ENCODE peak calls at places on chromosomes 4 and X, in six cellular contexts. M is D721Med; Y is CD4-positive, alpha-beta T cell; V is coronary artery; U is epithelial cell of proximal tubule; Z is AG04450. I is an unnamed sample.

GRCh38 chrX:9062621-9063020 is 28.7 kb upstream of the FAM9B start:
- DNase-seq in V (no peak), Z (no peak), U (no peak), Y (no peak), M (no peak), I (no peak)

GRCh38 chrX:13283968-13284914 is 35.6 kb downstream of the ATXN3L start:
- DNase-seq in Y (no peak), Z (peak), V (no peak), U (peak), M (no peak), I (no peak)

GRCh38 chr4:107034091-107034698 is 1.9 kb downstream of the DKK2 start:
- DNase-seq in U (no peak), V (no peak), M (no peak), Y (no peak), Z (no peak), I (no peak)

GRCh38 chr4:186010821-186011220 is 58.1 kb upstream of the TLR3 start:
- DNase-seq in M (no peak), Z (no peak), Y (no peak), U (no peak), V (no peak), I (no peak)

GRCh38 chr4:108060686-108061321 is 71.1 kb downstream of the HADH start:
- DNase-seq in U (no peak), Z (no peak), Y (no peak), M (no peak), V (no peak), I (no peak)

GRCh38 chr4:140243345-140243753 is 89.4 kb upstream of the MAML3 start:
- DNase-seq in M (no peak), Y (peak), Z (no peak), V (no peak), U (no peak), I (peak)

GRCh38 chrX:31213941-31214340 is 142.1 kb upstream of the FTHL17 start:
- DNase-seq in Y (no peak), M (no peak), U (no peak), Z (no peak), V (no peak), I (no peak)

GRCh38 chrX:130772313-130773140 is 130.5 kb downstream of the ENOX2 start:
- DNase-seq in Z (peak), U (no peak), M (no peak), V (no peak), Y (no peak), I (no peak)

GRCh38 chrX:30635630-30636029 is 17.6 kb upstream of the GK start:
- DNase-seq in M (no peak), Y (no peak), V (no peak), Z (no peak), U (no peak), I (no peak)

GRCh38 chrX:29841750-29842149 is 373.6 kb upstream of the MAGEB2 start:
- DNase-seq in M (no peak), Y (no peak), Z (no peak), U (no peak), V (no peak), I (no peak)

GRCh38 chr4:70158576-70158975 is 4.5 kb downstream of the PRR27 start:
- DNase-seq in V (no peak), Y (no peak), M (no peak), Z (no peak), U (no peak), I (no peak)

GRCh38 chr4:7947927-7948326 is 8.3 kb upstream of the AFAP1 start:
- DNase-seq in Y (no peak), V (no peak), U (no peak), M (no peak), Z (no peak), I (no peak)

GRCh38 chr4:29058519-29058918 is 1661.7 kb upstream of the PCDH7 start:
- DNase-seq in U (no peak), Y (no peak), V (no peak), Z (no peak), M (no peak), I (no peak)

GRCh38 chr4:31692407-31692940 is 972.3 kb downstream of the PCDH7 start:
- DNase-seq in V (no peak), Y (no peak), M (no peak), U (no peak), Z (no peak), I (no peak)
- TF ChIP-seq CTCF in V (no peak), Y (no peak), M (peak), U (peak), Z (peak), I (no peak)

DNA sequence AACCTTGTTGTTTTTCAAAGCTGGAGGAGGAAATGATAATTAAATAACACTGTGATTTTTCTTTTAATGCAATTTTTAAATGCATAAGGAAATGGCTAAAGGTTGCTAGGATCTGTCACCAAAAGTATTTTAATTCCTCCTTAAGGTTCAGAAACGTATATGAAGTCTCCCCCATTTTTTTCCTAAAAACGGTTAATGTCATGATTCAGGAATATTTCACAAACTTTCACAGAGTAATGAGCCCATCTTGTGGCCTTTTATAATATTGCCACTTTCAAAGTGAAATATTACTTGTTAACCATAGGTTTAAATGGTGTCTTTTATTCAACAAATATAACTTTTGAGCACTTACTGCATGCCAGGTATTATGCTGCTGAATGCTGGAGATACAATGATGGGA is 99.5 kb upstream of the USP38 start:
- DNase-seq in M (no peak), Z (no peak), Y (no peak), U (no peak), V (no peak), I (no peak)
- TF ChIP-seq CTCF in M (peak), Z (peak), Y (no peak), U (peak), V (no peak), I (no peak)

DNA sequence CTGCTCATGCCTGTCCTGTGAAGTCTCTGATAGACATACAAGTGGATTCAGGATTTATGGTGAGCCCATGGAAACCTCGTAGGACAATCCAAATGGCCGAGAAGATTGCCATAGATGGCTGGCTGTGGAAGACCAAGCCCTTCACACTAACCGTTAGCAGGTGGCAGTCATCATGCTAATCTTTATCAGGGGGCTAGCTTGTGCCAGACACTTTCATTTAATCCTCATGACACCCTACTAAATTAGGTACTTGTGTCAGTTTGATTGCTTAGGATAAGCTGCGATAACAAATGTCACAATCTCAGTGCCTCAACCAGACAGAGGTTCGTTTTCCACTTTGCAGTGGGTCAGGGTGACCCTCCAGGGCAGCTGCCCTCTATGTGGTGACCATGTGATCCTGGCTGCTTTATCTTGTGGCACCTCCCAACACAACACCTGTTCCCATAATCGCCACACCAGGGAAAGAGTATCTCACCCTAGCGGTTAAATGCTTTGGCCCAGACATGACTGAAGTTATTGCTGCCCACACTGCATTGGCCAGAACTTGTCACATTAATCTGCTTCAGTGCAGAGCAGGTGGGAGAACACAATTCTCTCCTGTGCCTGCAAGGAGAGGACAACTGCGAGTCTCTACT is 60.8 kb downstream of the REPS2 start:
- DNase-seq in M (no peak), V (no peak), U (no peak), Y (no peak), Z (no peak), I (no peak)
- TF ChIP-seq CTCF in M (no peak), V (no peak), U (peak), Y (no peak), Z (peak), I (no peak)

GRCh38 chrX:21958187-21958586 is 17.7 kb downstream of the SMS start:
- DNase-seq in Y (no peak), U (no peak), Z (no peak), M (no peak), V (no peak), I (no peak)
- TF ChIP-seq CTCF in Y (no peak), U (no peak), Z (no peak), M (no peak), V (no peak), I (no peak)

DNA sequence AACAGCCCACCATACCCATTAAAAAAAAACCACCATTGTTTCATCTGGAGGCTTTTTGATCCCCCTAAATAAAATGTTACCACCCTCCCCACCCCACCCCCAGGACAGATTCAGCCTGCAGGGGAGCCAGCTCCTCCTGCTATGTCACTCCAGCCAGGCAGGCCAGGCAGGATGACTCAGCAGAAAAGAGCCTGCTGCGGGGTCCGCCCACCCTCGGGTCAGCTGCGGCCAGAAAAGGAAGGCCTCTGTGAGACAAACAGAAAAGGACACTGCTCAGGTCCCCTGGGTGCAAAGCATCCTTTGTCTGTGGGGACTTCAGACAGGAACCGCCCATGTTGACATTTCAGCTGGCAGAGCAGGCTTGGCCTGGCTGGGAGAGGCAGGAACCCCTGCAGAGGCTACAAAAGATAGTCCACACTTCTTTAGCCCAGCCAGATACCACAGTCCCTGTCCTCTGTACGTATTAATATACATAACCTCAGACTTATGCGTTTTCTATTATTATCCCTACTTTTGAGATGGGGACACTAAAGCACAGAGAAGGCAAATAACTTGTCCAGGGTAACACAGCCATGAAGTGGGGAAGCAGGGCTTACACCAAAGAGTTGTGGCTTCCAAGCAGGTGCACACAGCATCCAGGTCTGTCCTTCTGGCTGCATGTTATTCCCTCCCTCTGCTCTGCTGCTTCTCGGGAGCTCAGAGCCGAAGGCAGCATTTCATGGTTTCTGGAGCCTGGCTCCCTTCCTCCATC is 147.7 kb downstream of the CPEB2 start:
- DNase-seq in V (peak), U (no peak), Z (peak), Y (no peak), M (no peak), I (peak)
- TF ChIP-seq CTCF in V (no peak), U (peak), Z (no peak), Y (no peak), M (no peak), I (no peak)

GRCh38 chr4:47617607-47618006 is 132.5 kb downstream of the ATP10D start:
- DNase-seq in U (no peak), Z (no peak), M (no peak), V (no peak), Y (no peak), I (no peak)
- TF ChIP-seq CTCF in U (no peak), Z (no peak), M (no peak), V (no peak), Y (no peak), I (no peak)

GRCh38 chr4:75830906-75831305 is 71.3 kb downstream of the PPEF2 start:
- DNase-seq in M (no peak), Z (no peak), Y (no peak), U (no peak), V (no peak), I (no peak)

GRCh38 chr4:75834772-75835154 is 67.5 kb downstream of the PPEF2 start:
- DNase-seq in U (no peak), V (no peak), Z (no peak), M (no peak), Y (no peak), I (no peak)

GRCh38 chr4:75834095-75834771 is 68.0 kb downstream of the PPEF2 start:
- DNase-seq in Y (no peak), V (no peak), M (no peak), Z (no peak), U (no peak), I (no peak)

DNA sequence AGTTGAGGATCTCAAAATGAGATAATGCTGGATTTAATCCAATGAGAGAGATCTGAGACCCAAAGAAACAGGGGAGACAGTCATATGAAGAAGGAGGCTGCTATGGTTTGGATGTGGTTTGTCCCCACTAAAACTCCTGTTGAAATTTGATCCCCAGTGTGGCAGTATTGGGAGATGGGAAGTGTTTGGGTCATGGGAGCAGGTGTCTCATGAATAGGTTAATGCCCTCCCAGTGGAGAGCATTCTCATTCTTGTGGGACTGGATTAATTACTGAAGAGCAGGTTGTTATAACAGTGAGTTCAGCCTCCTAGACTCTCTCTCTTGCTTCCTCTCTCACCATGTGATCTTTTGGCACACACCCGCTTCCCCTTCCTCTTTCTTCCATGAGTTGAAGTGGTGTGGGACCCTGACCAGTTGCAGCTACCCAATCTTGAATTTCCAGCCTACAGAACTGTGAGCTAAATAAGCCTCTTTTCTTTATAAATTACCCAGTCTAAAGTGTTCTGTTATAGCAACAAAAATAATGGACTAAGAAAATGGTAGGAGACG is 70.3 kb downstream of the PPEF2 start:
- DNase-seq in Z (no peak), V (no peak), Y (no peak), U (no peak), M (no peak), I (no peak)
- TF ChIP-seq CTCF in Z (no peak), V (no peak), Y (no peak), U (no peak), M (no peak), I (no peak)

DNA sequence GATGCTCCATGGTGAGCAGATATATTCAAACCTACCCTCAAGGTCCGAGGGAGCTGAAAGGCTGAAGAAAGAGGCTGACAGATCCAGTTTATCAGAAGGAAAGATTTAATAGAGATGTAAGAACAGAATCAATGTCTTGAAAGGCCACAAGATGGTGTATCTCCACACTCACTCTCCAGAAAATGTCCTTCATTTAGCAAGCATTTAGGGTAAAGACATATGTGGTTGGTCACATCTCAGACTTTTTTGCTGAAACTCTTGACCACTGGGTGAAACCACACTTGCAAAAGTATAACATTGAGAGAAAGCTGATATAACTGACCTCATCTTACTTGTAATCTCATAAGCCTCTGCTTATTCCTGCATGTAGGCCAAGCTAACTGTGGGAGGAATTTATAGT is 745.8 kb upstream of the GALNTL6 start:
- DNase-seq in M (no peak), U (no peak), V (no peak), Y (no peak), Z (no peak), I (no peak)
- TF ChIP-seq CTCF in M (no peak), U (peak), V (no peak), Y (no peak), Z (no peak), I (no peak)

GRCh38 chrX:70034646-70035045 is 15.1 kb downstream of the AWAT2 start:
- DNase-seq in Y (no peak), Z (no peak), U (no peak), V (no peak), M (no peak), I (no peak)

GRCh38 chrX:70030242-70030823 is 19.4 kb downstream of the AWAT2 start:
- DNase-seq in Z (no peak), V (no peak), Y (no peak), U (peak), M (no peak), I (no peak)

GRCh38 chrX:70033348-70033747 is 16.4 kb downstream of the AWAT2 start:
- DNase-seq in V (no peak), M (no peak), Z (no peak), Y (peak), U (no peak), I (no peak)

GRCh38 chrX:70029790-70030189 is 19.9 kb downstream of the AWAT2 start:
- DNase-seq in V (no peak), Y (no peak), Z (no peak), U (no peak), M (no peak), I (no peak)

GRCh38 chrX:70032797-70033196 is 16.9 kb downstream of the AWAT2 start:
- DNase-seq in Y (no peak), V (no peak), M (no peak), U (no peak), Z (no peak), I (no peak)
- TF ChIP-seq CTCF in Y (no peak), V (no peak), M (peak), U (no peak), Z (no peak), I (no peak)

DNA sequence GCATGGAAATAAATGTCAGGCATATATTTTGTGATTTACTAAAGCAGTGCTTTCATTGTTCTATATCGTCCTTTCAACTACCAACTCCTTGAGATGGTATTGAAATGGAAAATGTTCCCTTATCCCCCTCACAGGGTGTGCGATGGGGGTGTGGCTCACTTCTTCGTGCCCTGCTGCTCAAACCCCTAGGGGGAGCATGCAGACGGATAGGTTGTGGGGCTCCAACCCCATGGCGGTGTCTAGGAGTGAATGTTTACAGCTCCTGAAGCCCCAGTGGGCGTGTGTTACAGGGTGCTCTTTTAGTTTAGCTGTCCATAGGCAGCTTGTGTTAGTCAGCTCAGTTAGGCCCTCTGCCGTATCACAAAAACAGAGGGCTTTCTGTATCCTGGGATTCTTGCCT is 287.7 kb upstream of the EMCN start:
- DNase-seq in U (no peak), M (no peak), Y (no peak), V (no peak), Z (no peak), I (no peak)
- TF ChIP-seq CTCF in U (no peak), M (no peak), Y (no peak), V (no peak), Z (no peak), I (no peak)

I was measured in breast epithelium.